ENCODE peak calls at places on chromosome 19, in eight cellular contexts. G, R, W, S, P, T, A and H are unnamed samples.

GRCh38 chr19:54422136-54422535 is 6.9 kb downstream of the TTYH1 start:
- DNase-seq in T (no peak), W (no peak), S (no peak), A (no peak), G (no peak), P (no peak), R (no peak), H (no peak)

GRCh38 chr19:38655148-38655824 is 7.8 kb downstream of the ACTN4 start:
- DNase-seq in A (peak; percentile 54), S (no peak), T (no peak), R (no peak), W (no peak), P (no peak), G (no peak), H (no peak)

GRCh38 chr19:29405728-29405995 is 120.1 kb upstream of the VSTM2B start:
- DNase-seq in W (no peak), P (no peak), R (no peak), G (no peak), T (no peak), A (no peak), S (no peak), H (no peak)

GRCh38 chr19:53308339-53308811 is 25.2 kb upstream of the ZNF845 start:
- DNase-seq in G (no peak), A (no peak), R (no peak), S (no peak), W (no peak), P (no peak), T (no peak), H (peak; percentile 78)

GRCh38 chr19:38388310-38389100 is at the start of gene SPRED3:
- DNase-seq in P (no peak), W (no peak), G (peak; percentile 80), S (no peak), R (no peak), T (peak; percentile 61), A (peak; percentile 66), H (peak; percentile 80)

GRCh38 chr19:43743059-43743458 is 11.7 kb downstream of the SMG9 start:
- DNase-seq in S (no peak), W (no peak), P (no peak), T (peak; percentile 55), R (no peak), A (peak; percentile 57), G (no peak), H (no peak)

GRCh38 chr19:5308471-5309437 is 31.9 kb downstream of the PTPRS start:
- DNase-seq in T (peak; percentile 67), W (no peak), A (peak; percentile 90), P (no peak), R (no peak), G (peak; percentile 85), S (peak; percentile 86), H (peak; percentile 67)

GRCh38 chr19:19278315-19278714 is 5.2 kb upstream of the TM6SF2 start:
- DNase-seq in T (no peak), W (no peak), A (no peak), R (no peak), G (no peak), P (no peak), S (no peak), H (no peak)

GRCh38 chr19:57165846-57166245 is 1.4 kb downstream of the DUXA start:
- DNase-seq in W (no peak), P (no peak), T (no peak), S (no peak), G (no peak), A (no peak), R (no peak), H (no peak)